ENCODE peak calls at places on chromosomes 11 and 22, in five cellular contexts. J is fibroblast of mammary gland; W is left colon; L is CD4-positive, alpha-beta memory T cell; R is activated CD8-positive, alpha-beta T cell treated with anti-CD3 and anti-CD28 coated beads for 36 hours. M is an unnamed sample.
A peak's percentile ranks its signal among the peaks of the same experiment; 100 is the strongest.

GRCh38 chr11:1604181-1604580 is 4.1 kb downstream of the KRTAP5-3 start:
- DNase-seq in L (no peak), J (no peak), W (no peak), R (no peak), M (no peak)

GRCh38 chr11:110824912-110825311 is 112.7 kb upstream of the ARHGAP20 start:
- DNase-seq in R (no peak), L (no peak), J (no peak), W (no peak), M (no peak)

GRCh38 chr11:44755553-44756505 is 29.1 kb downstream of the TSPAN18 start:
- DNase-seq in R (no peak), L (no peak), W (peak; percentile 49), J (no peak), M (no peak)

GRCh38 chr11:103749158-103749557 is 287.3 kb upstream of the DDI1 start:
- DNase-seq in J (no peak), R (no peak), L (no peak), W (no peak), M (no peak)

GRCh38 chr22:28600546-28601143 is 79.0 kb downstream of the TTC28 start:
- DNase-seq in R (no peak), J (peak; percentile 71), L (peak; percentile 31), W (no peak), M (peak; percentile 60)

GRCh38 chr11:46105134-46105628 is 16.1 kb downstream of the PHF21A start:
- DNase-seq in L (no peak), J (no peak), W (no peak), R (no peak), M (no peak)

GRCh38 chr11:95450547-95451123 is 219.6 kb upstream of the SESN3 start:
- DNase-seq in R (no peak), W (no peak), J (peak; percentile 72), L (no peak), M (no peak)

GRCh38 chr11:78319453-78319955 is 98.1 kb downstream of the GAB2 start:
- DNase-seq in R (no peak), L (no peak), J (peak; percentile 45), W (no peak), M (no peak)

GRCh38 chr11:71248656-71249055 is 3.7 kb downstream of the SHANK2 start:
- DNase-seq in W (no peak), L (no peak), R (no peak), J (no peak), M (no peak)

GRCh38 chr22:44642096-44642644 is 59.8 kb upstream of the PRR5 start:
- DNase-seq in R (no peak), J (no peak), L (no peak), W (no peak), M (no peak)

GRCh38 chr11:105081412-105082150 is 36.4 kb upstream of the CARD16 start:
- DNase-seq in W (no peak), R (no peak), J (no peak), L (no peak), M (no peak)

GRCh38 chr22:22802346-22802970 is 85.2 kb upstream of the IGLL5 start:
- DNase-seq in J (peak; percentile 14), L (peak; percentile 38), W (no peak), R (peak; percentile 66), M (no peak)

GRCh38 chr11:45659031-45659817 is 6.2 kb downstream of the CHST1 start:
- DNase-seq in R (no peak), W (no peak), J (no peak), L (no peak), M (no peak)